ENCODE peak calls at places on chromosome 12, in five cellular contexts. R, N, T, F and P are unnamed samples.
A peak's percentile ranks its signal among the peaks of the same experiment; 100 is the strongest.

GRCh38 chr12:32312049-32312670 is 87.2 kb upstream of the FGD4 start:
- DNase-seq in F (peak; percentile 81), T (peak; percentile 29), N (peak; percentile 72), R (peak; percentile 68), P (peak; percentile 76)

GRCh38 chr12:12439636-12440035 is 82.8 kb downstream of the BORCS5 start:
- DNase-seq in N (peak; percentile 91), T (no peak), R (no peak), F (peak; percentile 60), P (no peak)

GRCh38 chr12:119693006-119693405 is 25.1 kb downstream of the PRKAB1 start:
- DNase-seq in F (peak; percentile 85), T (no peak), R (no peak), N (peak; percentile 90), P (peak; percentile 80)

GRCh38 chr12:76633415-76633814 is 73.8 kb upstream of the OSBPL8 start:
- DNase-seq in F (no peak), T (no peak), R (no peak), N (no peak), P (no peak)

GRCh38 chr12:28202374-28203130 is 12.3 kb downstream of the CCDC91 start:
- DNase-seq in N (no peak), F (peak; percentile 8), R (no peak), T (no peak), P (no peak)

GRCh38 chr12:39297946-39298345 is 145.0 kb downstream of the KIF21A start:
- DNase-seq in R (no peak), N (no peak), T (no peak), F (no peak), P (no peak)

GRCh38 chr12:31752450-31752849 is 23.6 kb upstream of the AMN1 start:
- DNase-seq in T (no peak), R (no peak), N (no peak), F (no peak), P (peak; percentile 73)

GRCh38 chr12:86597431-86597830 is 341.2 kb upstream of the MGAT4C start:
- DNase-seq in N (no peak), T (no peak), F (no peak), R (no peak), P (no peak)

GRCh38 chr12:50186667-50187066 is 19.5 kb upstream of the CERS5 start:
- DNase-seq in F (no peak), N (peak; percentile 54), T (no peak), R (no peak), P (peak; percentile 42)

GRCh38 chr12:71947645-71948105 is 9.0 kb downstream of the TPH2 start:
- DNase-seq in F (peak; percentile 72), T (peak; percentile 28), R (peak; percentile 89), N (peak; percentile 86), P (no peak)

GRCh38 chr12:21538259-21538658 is 12.2 kb downstream of the SPX start:
- DNase-seq in N (no peak), R (no peak), T (no peak), F (no peak), P (no peak)

GRCh38 chr12:63848450-63848849 is 4.0 kb downstream of the SRGAP1 start:
- DNase-seq in T (no peak), F (no peak), R (no peak), N (no peak), P (no peak)

GRCh38 chr12:124917841-124918621 is 3.6 kb upstream of the UBC start:
- DNase-seq in N (peak; percentile 21), R (no peak), F (peak; percentile 49), T (no peak), P (no peak)

GRCh38 chr12:108779998-108780688 is 48.8 kb upstream of the CORO1C start:
- DNase-seq in N (no peak), R (no peak), F (no peak), T (no peak), P (no peak)

GRCh38 chr12:15599266-15600037 is 189.7 kb downstream of the EPS8 start:
- DNase-seq in N (peak; percentile 81), R (no peak), F (peak; percentile 66), T (no peak), P (peak; percentile 77)

GRCh38 chr12:57889541-57889989 is 43.0 kb upstream of the CTDSP2 start:
- DNase-seq in F (peak; percentile 60), R (peak; percentile 34), T (peak; percentile 43), N (peak; percentile 93), P (no peak)

GRCh38 chr12:82996168-82996812 is 309.6 kb downstream of the TMTC2 start:
- DNase-seq in T (no peak), F (peak; percentile 18), R (no peak), N (no peak), P (no peak)

GRCh38 chr12:101490286-101490920 is 15.3 kb downstream of the SPIC start:
- DNase-seq in R (peak; percentile 53), N (no peak), T (peak; percentile 77), F (peak; percentile 66), P (peak; percentile 45)

GRCh38 chr12:114192013-114192412 is 213.9 kb downstream of the TBX5 start:
- DNase-seq in F (no peak), R (no peak), N (no peak), T (no peak), P (no peak)

GRCh38 chr12:7099290-7099996 is 7.2 kb upstream of the C1R start:
- DNase-seq in R (no peak), N (no peak), T (no peak), F (no peak), P (no peak)

GRCh38 chr12:14936224-14936861 is 2.0 kb downstream of the ERP27 start:
- DNase-seq in N (no peak), T (peak; percentile 48), R (peak; percentile 63), F (no peak), P (peak; percentile 37)

GRCh38 chr12:51913071-51914033 is 6.0 kb downstream of the ACVRL1 start:
- DNase-seq in R (no peak), T (peak; percentile 87), N (no peak), F (no peak), P (no peak)

GRCh38 chr12:111519937-111520336 is 79.2 kb downstream of the ATXN2 start:
- DNase-seq in R (no peak), F (no peak), N (no peak), T (no peak), P (no peak)

GRCh38 chr12:121575952-121576615 is 4.7 kb downstream of the KDM2B start:
- DNase-seq in N (no peak), T (no peak), R (peak; percentile 49), F (no peak), P (no peak)

GRCh38 chr12:46477541-46477940 is 105.0 kb upstream of the SLC38A2 start:
- DNase-seq in F (no peak), T (no peak), N (no peak), R (no peak), P (no peak)

GRCh38 chr12:123822804-123823203 is 60.7 kb downstream of the DNAH10 start:
- DNase-seq in T (no peak), N (no peak), R (no peak), F (peak; percentile 48), P (no peak)

GRCh38 chr12:24418157-24418556 is 468.7 kb upstream of the SOX5 start:
- DNase-seq in N (peak; percentile 69), F (no peak), R (no peak), T (no peak), P (no peak)

GRCh38 chr12:121989266-121989950 is 32.3 kb upstream of the BCL7A start:
- DNase-seq in F (no peak), R (no peak), N (no peak), T (no peak), P (no peak)

DNA sequence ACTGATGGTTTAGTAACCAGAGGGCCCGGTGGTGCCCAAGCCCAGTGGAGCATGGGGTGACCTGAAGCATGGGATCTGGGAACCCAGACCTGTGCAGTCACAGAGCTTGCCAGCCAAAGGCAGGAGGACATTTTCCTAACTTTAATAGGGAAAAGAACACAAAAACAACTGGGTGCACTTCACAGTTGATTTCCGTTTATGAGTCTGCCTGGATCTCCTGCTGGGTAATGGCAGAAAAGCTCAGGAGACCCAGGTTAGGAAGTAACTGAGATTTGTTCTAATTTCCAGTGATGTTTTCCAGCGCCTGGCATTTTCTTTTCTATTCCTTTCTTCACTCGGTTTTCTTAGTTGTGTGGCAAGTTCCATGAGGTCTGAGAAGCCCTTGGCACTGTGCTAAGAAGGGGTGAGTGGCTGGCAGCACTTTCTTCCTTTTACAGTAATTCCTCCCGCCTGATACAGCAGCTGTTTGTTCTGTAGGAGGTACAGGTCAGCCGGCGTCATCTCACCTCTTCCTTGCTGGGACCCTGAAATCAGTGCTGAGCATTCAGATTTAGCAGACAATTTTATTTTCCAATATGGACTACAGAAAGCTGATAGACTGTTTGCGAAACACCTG is 5.1 kb downstream of the CACNA1C start:
- DNase-seq in T (no peak), N (no peak), R (no peak), F (no peak), P (peak; percentile 54)
- H3K27me3 ChIP-seq in T (peaks cover 37% of the 10 kb centered on the region), N (no peaks in the 10 kb centered on the region), R (peaks cover 43% of the 10 kb centered on the region), F (peaks cover 14% of the 10 kb centered on the region), P (peaks cover 23% of the 10 kb centered on the region)

DNA sequence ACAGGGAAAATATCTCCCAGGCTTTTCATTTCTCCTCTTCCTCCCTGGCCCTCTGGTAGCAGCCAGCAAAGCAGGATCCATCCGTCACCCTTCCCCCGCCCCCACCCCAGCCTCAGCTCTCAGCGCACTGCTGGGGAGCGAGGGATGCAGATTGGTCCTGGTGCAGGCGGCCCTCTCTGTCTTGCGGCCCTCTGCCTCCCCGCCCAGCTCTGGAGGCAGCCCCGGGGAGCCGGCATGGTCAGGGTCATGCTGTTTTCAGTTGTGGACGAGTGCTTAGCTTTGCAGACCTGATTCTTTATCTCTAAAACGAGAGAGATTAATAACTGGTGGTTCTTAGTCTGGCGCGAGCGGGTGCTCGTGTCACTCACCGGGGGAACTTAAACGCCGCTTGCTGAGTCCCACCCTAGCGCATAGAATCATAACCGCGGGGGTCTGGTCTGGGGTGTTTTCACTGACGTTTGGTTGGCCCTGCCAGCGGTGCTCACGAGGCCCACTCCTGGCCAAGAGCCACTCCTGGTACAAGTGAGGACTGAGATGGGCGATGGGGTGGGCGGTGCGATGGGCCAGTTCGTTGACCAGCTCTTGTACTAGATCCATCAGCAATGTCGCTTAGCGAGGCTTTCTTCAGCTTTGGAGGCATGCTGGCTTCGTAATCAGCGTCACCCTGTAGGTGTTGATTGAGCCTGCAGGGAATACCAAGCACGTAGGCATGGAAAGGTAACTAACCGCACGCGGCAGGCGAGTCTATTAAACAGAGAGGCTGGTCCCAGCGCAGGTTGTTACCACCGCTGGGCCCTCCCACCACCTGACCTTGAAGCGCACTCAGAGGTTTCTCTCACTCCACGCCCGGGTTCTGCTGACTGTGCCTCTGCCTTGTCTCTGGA is 95.2 kb downstream of the TSPAN9 start:
- DNase-seq in N (no peak), T (peak; percentile 86), F (no peak), R (no peak), P (no peak)
- H3K27me3 ChIP-seq in N (no peaks in the 10 kb centered on the region), T (no peaks in the 10 kb centered on the region), F (no peaks in the 10 kb centered on the region), R (no peaks in the 10 kb centered on the region), P (no peaks in the 10 kb centered on the region)

GRCh38 chr12:117967512-117967911 is 1.3 kb downstream of the KSR2 start:
- DNase-seq in N (no peak), R (peak; percentile 8), F (no peak), T (peak; percentile 30), P (no peak)
- H3K27me3 ChIP-seq in N (peaks cover 13% of the 10 kb centered on the region), R (peaks cover 37% of the 10 kb centered on the region), F (peaks cover 25% of the 10 kb centered on the region), T (peaks cover 25% of the 10 kb centered on the region), P (peaks cover 72% of the 10 kb centered on the region)

GRCh38 chr12:53929527-53929926 is 9.1 kb upstream of the HOXC13 start:
- DNase-seq in T (peak; percentile 9), N (no peak), F (no peak), R (no peak), P (no peak)
- H3K27me3 ChIP-seq in T (peaks cover 100% of the 10 kb centered on the region), N (peaks cover 85% of the 10 kb centered on the region), F (peaks cover 100% of the 10 kb centered on the region), R (peaks cover 100% of the 10 kb centered on the region), P (peaks cover 59% of the 10 kb centered on the region)

GRCh38 chr12:53737951-53738833 is 10.9 kb upstream of the CALCOCO1 start:
- DNase-seq in N (no peak), F (peak; percentile 60), R (peak; percentile 62), T (peak; percentile 97), P (no peak)
- H3K27me3 ChIP-seq in N (peaks cover 79% of the 10 kb centered on the region), F (peaks cover 93% of the 10 kb centered on the region), R (peaks cover 100% of the 10 kb centered on the region), T (peaks cover 71% of the 10 kb centered on the region), P (peaks cover 3% of the 10 kb centered on the region)